ENCODE peak calls at places on chromosomes 2 and 18, in six cellular contexts. L, U, Y, S, T and K are unnamed samples.

GRCh38 chr2:237412646-237413292 is 1.2 kb downstream of the COL6A3 start:
- DNase-seq in L (no peak), U (no peak), S (no peak), Y (no peak), T (no peak), K (no peak)

GRCh38 chr2:46363535-46364170 is 66.4 kb downstream of the EPAS1 start:
- DNase-seq in S (peak), L (no peak), T (no peak), Y (no peak), U (peak), K (peak)

GRCh38 chr2:134460583-134460998 is 206.7 kb downstream of the MGAT5 start:
- DNase-seq in U (peak), S (no peak), Y (peak), L (peak), T (peak), K (peak)

GRCh38 chr2:30113617-30114293 is 33.1 kb upstream of the YPEL5 start:
- DNase-seq in U (peak), S (peak), L (no peak), T (no peak), Y (no peak), K (peak)

GRCh38 chr2:111176388-111176787 is 55.7 kb downstream of the BCL2L11 start:
- DNase-seq in S (no peak), T (no peak), U (no peak), Y (no peak), L (no peak), K (no peak)

GRCh38 chr18:58303363-58303762 is 259.3 kb downstream of the NEDD4L start:
- DNase-seq in Y (no peak), T (peak), S (no peak), L (no peak), U (no peak), K (no peak)

GRCh38 chr2:169265581-169265980 is 96.8 kb downstream of the LRP2 start:
- DNase-seq in L (no peak), S (no peak), Y (no peak), T (no peak), U (no peak), K (no peak)

GRCh38 chr2:161159829-161160225 is 401 bp upstream of the TANK start:
- DNase-seq in S (no peak), U (no peak), T (no peak), Y (no peak), L (no peak), K (no peak)

GRCh38 chr18:23650963-23651927 is 11.5 kb downstream of the ANKRD29 start:
- DNase-seq in L (no peak), S (peak), Y (no peak), T (no peak), U (peak), K (peak)

GRCh38 chr2:74249406-74250122 is 51.1 kb downstream of the MTHFD2 start:
- DNase-seq in U (no peak), T (no peak), S (no peak), L (no peak), Y (no peak), K (no peak)

GRCh38 chr2:240170883-240171282 is 30.4 kb upstream of the OTOS start:
- DNase-seq in T (no peak), L (no peak), U (no peak), Y (no peak), S (no peak), K (no peak)

GRCh38 chr2:172284209-172284608 is 143.2 kb upstream of the ITGA6 start:
- DNase-seq in Y (no peak), S (no peak), L (no peak), U (no peak), T (no peak), K (no peak)

GRCh38 chr2:37323770-37324535 is 680 bp downstream of the PRKD3 start:
- DNase-seq in S (no peak), L (no peak), U (peak), Y (no peak), T (peak), K (no peak)

GRCh38 chr2:25651782-25652455 is 21.5 kb downstream of the DTNB start:
- DNase-seq in S (no peak), U (no peak), Y (no peak), L (no peak), T (no peak), K (no peak)

GRCh38 chr2:159054032-159054334 is 85.5 kb downstream of the TANC1 start:
- DNase-seq in S (no peak), L (no peak), T (no peak), U (no peak), Y (no peak), K (no peak)

GRCh38 chr2:97733341-97734035 is 20.1 kb downstream of the ZAP70 start:
- DNase-seq in Y (no peak), S (no peak), T (no peak), U (no peak), L (no peak), K (no peak)

GRCh38 chr2:238285653-238286082 is 2.7 kb downstream of the PER2 start:
- DNase-seq in T (no peak), U (peak), S (peak), Y (peak), L (no peak), K (peak)

GRCh38 chr18:24678113-24678512 is 217.7 kb downstream of the HRH4 start:
- DNase-seq in Y (no peak), U (no peak), T (no peak), L (no peak), S (no peak), K (no peak)

GRCh38 chr2:132670961-132671781 is 1.2 kb upstream of the LYPD1 start:
- DNase-seq in T (no peak), L (no peak), U (peak), S (no peak), Y (no peak), K (no peak)

GRCh38 chr2:26243643-26244478 is 571 bp downstream of the HADHA start:
- DNase-seq in T (no peak), Y (peak), S (no peak), L (no peak), U (peak), K (no peak)

GRCh38 chr2:207483477-207483876 is 46.3 kb upstream of the CREB1 start:
- DNase-seq in U (no peak), S (no peak), L (no peak), Y (no peak), T (no peak), K (no peak)

GRCh38 chr2:121707920-121708361 is 28.7 kb downstream of the NIFK start:
- DNase-seq in U (no peak), L (no peak), Y (no peak), S (no peak), T (no peak), K (no peak)

GRCh38 chr2:23532311-23533013 is 147.5 kb downstream of the KLHL29 start:
- DNase-seq in Y (no peak), U (no peak), T (peak), L (peak), S (no peak), K (no peak)

GRCh38 chr2:144516981-144517824 is 2.7 kb downstream of the ZEB2 start:
- DNase-seq in L (no peak), Y (no peak), S (peak), U (peak), T (peak), K (peak)

GRCh38 chr18:56565596-56566355 is 72.6 kb downstream of the TXNL1 start:
- DNase-seq in L (no peak), T (no peak), S (peak), Y (no peak), U (peak), K (no peak)

GRCh38 chr2:219513787-219514186 is 495 bp upstream of the ASIC4 start:
- DNase-seq in U (no peak), T (no peak), S (no peak), Y (no peak), L (peak), K (no peak)

GRCh38 chr2:1782514-1782913 is 38.2 kb upstream of the PXDN start:
- DNase-seq in U (no peak), T (no peak), L (no peak), Y (no peak), S (no peak), K (no peak)

GRCh38 chr18:59748628-59749360 is 51.6 kb upstream of the CCBE1 start:
- DNase-seq in U (peak), L (no peak), T (no peak), S (peak), Y (no peak), K (peak)

GRCh38 chr18:7568426-7568825 is 1.3 kb downstream of the PTPRM start:
- DNase-seq in U (peak), L (no peak), S (no peak), Y (no peak), T (no peak), K (no peak)

GRCh38 chr18:55199291-55199963 is 240.2 kb upstream of the CCDC68 start:
- DNase-seq in Y (no peak), L (peak), S (no peak), U (no peak), T (no peak), K (no peak)

GRCh38 chr2:202158796-202159195 is 79.6 kb downstream of the SUMO1 start:
- DNase-seq in U (peak), L (peak), T (no peak), S (no peak), Y (peak), K (no peak)

GRCh38 chr2:150480241-150480640 is 7.2 kb downstream of the RND3 start:
- DNase-seq in U (peak), Y (no peak), T (no peak), S (no peak), L (no peak), K (no peak)

GRCh38 chr18:78713064-78713463 is 266.6 kb upstream of the SALL3 start:
- DNase-seq in S (no peak), L (no peak), U (no peak), Y (no peak), T (no peak), K (no peak)